ENCODE peak calls at places on chromosomes 1 and 21, in five cellular contexts. T is transverse colon, E is K562, U is suprapubic skin, I is SK-N-SH. A is an unnamed sample.
A peak's percentile ranks its signal among the peaks of the same experiment; 100 is the strongest.

GRCh38 chr1:7177021-7177420 is 391.8 kb downstream of the CAMTA1 start:
- DNase-seq in T (no peak), E (no peak), U (no peak), I (no peak), A (no peak)

GRCh38 chr21:42107881-42108553 is 36.9 kb downstream of the UMODL1 start:
- DNase-seq in T (peak; percentile 73), E (peak; percentile 70), U (no peak), I (peak; percentile 88), A (peak; percentile 67)

GRCh38 chr1:208089151-208089550 is 155.0 kb downstream of the PLXNA2 start:
- DNase-seq in T (no peak), E (no peak), U (no peak), I (no peak), A (no peak)

GRCh38 chr1:115496904-115497527 is 144.8 kb upstream of the VANGL1 start:
- DNase-seq in T (no peak), E (no peak), U (no peak), I (no peak), A (no peak)

GRCh38 chr1:42259059-42259738 is 75.8 kb downstream of the FOXJ3 start:
- DNase-seq in T (no peak), E (peak; percentile 20), U (no peak), I (no peak), A (no peak)

GRCh38 chr1:113976609-113977278 is 2.5 kb upstream of the OLFML3 start:
- DNase-seq in T (no peak), E (peak; percentile 47), U (no peak), I (peak; percentile 38), A (no peak)

GRCh38 chr1:170567214-170567613 is 35.2 kb downstream of the GORAB start:
- DNase-seq in T (no peak), E (no peak), U (no peak), I (no peak), A (no peak)

GRCh38 chr1:211885746-211886522 is 55.4 kb upstream of the LPGAT1 start:
- DNase-seq in T (no peak), E (no peak), U (no peak), I (no peak), A (no peak)

GRCh38 chr1:98677288-98677687 is 15.8 kb downstream of the SNX7 start:
- DNase-seq in T (no peak), E (no peak), U (no peak), I (no peak), A (peak; percentile 38)

GRCh38 chr1:201825245-201825644 is 3.7 kb upstream of the IPO9 start:
- DNase-seq in T (no peak), E (no peak), U (no peak), I (no peak), A (no peak)

GRCh38 chr1:20981903-20982695 is 194.6 kb downstream of the EIF4G3 start:
- DNase-seq in T (no peak), E (peak; percentile 34), U (no peak), I (peak; percentile 29), A (no peak)

GRCh38 chr1:45809761-45810160 is 6.3 kb downstream of the MAST2 start:
- DNase-seq in T (no peak), E (no peak), U (no peak), I (no peak), A (no peak)

GRCh38 chr1:211352985-211353515 is 26.4 kb downstream of the TRAF5 start:
- DNase-seq in T (peak; percentile 73), E (peak; percentile 71), U (no peak), I (no peak), A (peak; percentile 72)

GRCh38 chr1:147463022-147463421 is 78.3 kb upstream of the BCL9 start:
- DNase-seq in T (no peak), E (no peak), U (no peak), I (no peak), A (no peak)

GRCh38 chr1:182301467-182302198 is 90.0 kb downstream of the GLUL start:
- DNase-seq in T (peak; percentile 48), E (peak; percentile 87), U (no peak), I (no peak), A (peak; percentile 40)
- TF ChIP-seq EP300 in T (no peak), E (peak; percentile 69), U (no peak), I (no peak), A (no peak)

GRCh38 chr1:52098139-52098871 is 42.2 kb downstream of the BTF3L4 start:
- DNase-seq in T (no peak), E (no peak), U (no peak), I (no peak), A (no peak)
- TF ChIP-seq EP300 in T (no peak), E (no peak), U (no peak), I (no peak), A (no peak)

DNA sequence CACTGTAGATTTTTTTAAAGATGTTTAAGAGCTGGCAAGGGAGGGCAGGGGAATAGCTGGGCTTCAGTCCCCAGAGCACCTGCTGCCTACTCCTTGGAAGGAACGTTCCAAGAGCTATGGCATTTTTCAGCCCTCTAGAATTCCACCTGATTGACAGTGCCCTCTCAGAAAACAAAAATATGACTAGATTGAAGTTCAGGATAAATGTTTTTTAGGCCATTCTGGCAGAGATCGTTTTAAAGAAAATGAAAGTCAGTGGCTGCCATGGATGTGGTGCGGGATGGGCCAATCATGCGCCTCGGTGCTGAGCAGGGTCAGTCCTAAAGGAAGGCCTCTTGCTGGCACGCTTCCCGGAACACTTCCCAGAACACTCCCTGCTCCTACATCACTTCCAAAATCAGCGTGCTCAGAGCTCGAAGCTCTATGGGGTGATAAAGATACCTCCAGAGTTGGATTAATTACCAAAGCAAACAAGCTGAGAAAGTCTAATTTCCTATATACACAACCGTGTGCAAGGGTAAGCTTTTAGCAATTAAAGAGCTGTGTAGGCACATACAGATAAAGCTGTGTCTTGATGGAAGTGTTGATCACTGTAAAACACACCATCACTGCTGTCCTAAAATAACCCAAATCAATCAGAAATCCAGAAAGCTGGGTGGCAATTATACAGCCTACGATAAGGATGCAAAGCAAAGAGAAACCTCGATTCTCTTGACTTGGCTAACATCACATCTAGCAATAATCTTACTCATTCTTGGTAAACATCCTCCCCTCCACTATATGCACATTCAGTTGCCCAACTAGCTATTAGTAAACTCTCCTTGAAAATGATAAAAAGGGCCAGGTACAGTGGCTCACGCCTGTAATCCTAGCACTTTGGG is 34.6 kb downstream of the TGFBR3 start:
- DNase-seq in T (peak; percentile 88), E (no peak), U (peak; percentile 89), I (peak; percentile 8), A (peak; percentile 66)
- TF ChIP-seq EP300 in T (peak; percentile 18), E (no peak), U (no peak), I (no peak), A (no peak)

DNA sequence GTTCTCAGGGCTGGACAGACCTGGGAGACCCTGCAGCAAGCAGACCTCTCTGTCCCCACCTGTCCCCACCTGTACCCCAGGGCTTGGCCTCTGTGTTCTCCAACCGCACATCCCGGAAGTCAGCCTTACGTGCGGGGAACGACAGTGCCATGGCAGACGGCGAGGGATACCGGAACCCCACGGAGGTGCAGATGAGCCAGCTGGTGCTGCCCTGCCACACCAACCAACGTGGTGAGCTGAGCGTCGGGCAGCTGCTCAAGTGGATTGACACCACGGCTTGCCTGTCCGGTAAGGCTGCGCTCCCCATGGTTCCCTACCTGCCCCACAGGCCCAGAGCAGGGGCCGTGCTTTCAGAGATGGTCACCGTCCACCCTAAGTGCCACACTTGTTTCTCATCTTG is 36.5 kb downstream of the ACOT11 start:
- DNase-seq in T (no peak), E (no peak), U (no peak), I (no peak), A (no peak)
- TF ChIP-seq EP300 in T (no peak), E (no peak), U (no peak), I (no peak), A (no peak)

GRCh38 chr1:63966016-63966415 is 192.2 kb downstream of the ROR1 start:
- DNase-seq in T (no peak), E (no peak), U (no peak), I (no peak), A (no peak)
- TF ChIP-seq EP300 in T (no peak), E (no peak), U (no peak), I (no peak), A (no peak)

DNA sequence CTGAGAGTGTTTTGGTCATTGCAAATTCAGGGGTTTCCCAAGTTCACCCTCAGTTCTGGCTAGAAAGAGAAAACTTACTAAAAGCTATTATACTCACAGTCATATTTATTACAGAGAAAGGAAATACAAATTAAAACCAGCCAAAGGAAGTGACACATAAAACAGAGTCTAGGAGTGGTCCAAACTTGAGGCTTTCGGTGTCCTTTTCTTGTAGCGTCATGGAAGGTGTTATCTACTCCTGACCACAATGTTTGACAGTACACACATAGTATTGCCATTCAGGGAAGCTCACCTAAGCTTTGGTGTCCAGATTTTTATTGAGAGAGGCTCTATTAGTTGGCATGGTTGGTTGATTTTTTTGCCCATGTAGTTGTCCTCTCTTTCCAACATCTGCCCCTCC is 59.0 kb downstream of the SLC35A3 start:
- DNase-seq in T (no peak), E (peak; percentile 28), U (no peak), I (no peak), A (no peak)
- TF ChIP-seq EP300 in T (no peak), E (no peak), U (no peak), I (no peak), A (no peak)

GRCh38 chr1:200366577-200367253 is 43.1 kb downstream of the ZNF281 start:
- DNase-seq in T (no peak), E (no peak), U (no peak), I (no peak), A (no peak)

GRCh38 chr1:200367841-200368534 is 41.8 kb downstream of the ZNF281 start:
- DNase-seq in T (no peak), E (no peak), U (no peak), I (no peak), A (no peak)

GRCh38 chr1:200364831-200365230 is 45.0 kb downstream of the ZNF281 start:
- DNase-seq in T (no peak), E (no peak), U (no peak), I (no peak), A (no peak)

GRCh38 chr1:200364121-200364759 is 45.6 kb downstream of the ZNF281 start:
- DNase-seq in T (no peak), E (peak; percentile 10), U (no peak), I (no peak), A (no peak)

DNA sequence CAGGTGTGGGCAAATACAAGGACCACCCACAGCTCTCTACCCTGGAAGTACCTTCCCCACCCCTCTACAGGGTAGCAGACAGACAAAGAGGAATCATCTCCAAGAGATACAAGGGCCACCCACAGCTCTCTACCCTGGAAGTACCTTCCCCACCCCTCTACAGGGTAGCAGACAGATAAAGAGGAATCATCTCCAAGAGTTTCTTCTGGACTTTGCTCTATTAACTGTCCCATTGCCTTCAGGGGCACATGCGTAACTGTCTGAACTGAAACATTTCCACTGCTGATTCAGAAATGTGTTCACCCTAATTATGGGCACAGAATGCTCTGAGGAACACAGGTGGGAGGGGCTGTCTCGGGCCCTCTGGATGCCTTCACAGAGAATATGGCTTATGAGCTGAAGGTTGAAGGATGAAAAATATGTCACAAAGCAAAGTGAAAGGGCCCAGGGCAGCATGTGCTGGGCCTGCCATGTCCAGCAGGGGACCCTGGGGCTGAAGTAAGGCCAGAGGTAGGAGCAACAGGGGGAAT is 43.9 kb downstream of the ZNF281 start:
- DNase-seq in T (no peak), E (no peak), U (no peak), I (no peak), A (no peak)
- TF ChIP-seq EP300 in T (no peak), E (no peak), U (no peak), I (no peak), A (no peak)

GRCh38 chr1:206872139-206872538 is 6.7 kb downstream of the IL20 start:
- DNase-seq in T (no peak), E (no peak), U (no peak), I (no peak), A (no peak)
- TF ChIP-seq EP300 in T (no peak), E (no peak), U (no peak), I (no peak), A (no peak)

A was measured in stomach.